ENCODE peak calls at places on chromosomes 11 and 22, in nine cellular contexts. Y, R, L, N, S, V, T, F and M are unnamed samples.
A peak's percentile ranks its signal among the peaks of the same experiment; 100 is the strongest.

GRCh38 chr11:134932761-134933160 is 520.7 kb upstream of the B3GAT1 start:
- DNase-seq in Y (peak; percentile 36), R (no peak), L (no peak), N (no peak), S (no peak), V (no peak), T (no peak), F (no peak), M (no peak)

GRCh38 chr11:61947486-61948210 is 2.5 kb upstream of the BEST1 start:
- DNase-seq in Y (peak; percentile 73), R (peak; percentile 91), L (peak; percentile 92), N (peak; percentile 69), S (peak; percentile 96), V (peak; percentile 84), T (peak; percentile 69), F (peak; percentile 66), M (peak; percentile 49)

GRCh38 chr22:37904572-37905533 is 1.2 kb upstream of the MICALL1 start:
- DNase-seq in Y (no peak), R (peak; percentile 97), L (peak; percentile 79), N (peak; percentile 6), S (peak; percentile 98), V (peak; percentile 99), T (no peak), F (no peak), M (no peak)

GRCh38 chr11:105202422-105202821 is 62.9 kb upstream of the CARD18 start:
- DNase-seq in Y (no peak), R (no peak), L (no peak), N (no peak), S (no peak), V (no peak), T (no peak), F (no peak), M (no peak)

GRCh38 chr11:118277312-118277711 is 13.2 kb upstream of the MPZL2 start:
- DNase-seq in Y (no peak), R (no peak), L (no peak), N (no peak), S (peak; percentile 54), V (no peak), T (no peak), F (no peak), M (no peak)

GRCh38 chr11:78050964-78051831 is 12.5 kb upstream of the THRSP start:
- DNase-seq in Y (no peak), R (peak; percentile 71), L (no peak), N (no peak), S (peak; percentile 70), V (peak; percentile 78), T (no peak), F (no peak), M (no peak)

GRCh38 chr22:23370251-23370650 is 189.9 kb downstream of the BCR start:
- DNase-seq in Y (no peak), R (no peak), L (no peak), N (no peak), S (no peak), V (no peak), T (no peak), F (no peak), M (no peak)

GRCh38 chr22:32518848-32519247 is 44.2 kb downstream of the FBXO7 start:
- DNase-seq in Y (no peak), R (no peak), L (no peak), N (no peak), S (no peak), V (no peak), T (no peak), F (no peak), M (no peak)

GRCh38 chr22:49958462-49958921 is 2.1 kb upstream of the PIM3 start:
- DNase-seq in Y (no peak), R (no peak), L (no peak), N (no peak), S (no peak), V (no peak), T (no peak), F (no peak), M (no peak)

GRCh38 chr22:35491908-35492380 is 48.7 kb upstream of the RASD2 start:
- DNase-seq in Y (no peak), R (no peak), L (no peak), N (no peak), S (no peak), V (no peak), T (no peak), F (no peak), M (no peak)

GRCh38 chr22:43378011-43378704 is 33.7 kb upstream of the MPPED1 start:
- DNase-seq in Y (peak; percentile 15), R (peak; percentile 22), L (no peak), N (no peak), S (peak; percentile 24), V (peak; percentile 72), T (peak; percentile 4), F (no peak), M (peak; percentile 24)

GRCh38 chr11:76325149-76325548 is 55.8 kb downstream of the THAP12 start:
- DNase-seq in Y (no peak), R (no peak), L (no peak), N (no peak), S (peak; percentile 11), V (no peak), T (no peak), F (no peak), M (no peak)

GRCh38 chr11:20016526-20016925 is 143.7 kb downstream of the DBX1 start:
- DNase-seq in Y (no peak), R (no peak), L (no peak), N (no peak), S (no peak), V (no peak), T (no peak), F (no peak), M (no peak)

GRCh38 chr11:6013042-6013441 is 6.3 kb upstream of the OR56A4 start:
- DNase-seq in Y (no peak), R (no peak), L (no peak), N (no peak), S (no peak), V (no peak), T (no peak), F (no peak), M (no peak)

GRCh38 chr11:98104249-98104648 is 916.5 kb upstream of the CNTN5 start:
- DNase-seq in Y (no peak), R (no peak), L (no peak), N (no peak), S (no peak), V (no peak), T (no peak), F (no peak), M (no peak)

GRCh38 chr11:35362571-35362980 is 56.8 kb downstream of the SLC1A2 start:
- DNase-seq in Y (no peak), R (no peak), L (no peak), N (no peak), S (no peak), V (no peak), T (no peak), F (no peak), M (no peak)

GRCh38 chr11:78840623-78841022 is 266.0 kb upstream of the NARS2 start:
- DNase-seq in Y (no peak), R (no peak), L (peak; percentile 51), N (no peak), S (peak; percentile 37), V (peak; percentile 48), T (no peak), F (no peak), M (no peak)

GRCh38 chr22:26553056-26553752 is 36.7 kb downstream of the TPST2 start:
- DNase-seq in Y (no peak), R (peak; percentile 85), L (no peak), N (no peak), S (peak; percentile 83), V (peak; percentile 77), T (no peak), F (no peak), M (no peak)

GRCh38 chr11:111378773-111379499 is at the start of gene POU2AF1:
- DNase-seq in Y (no peak), R (peak; percentile 23), L (peak; percentile 28), N (peak; percentile 59), S (peak; percentile 6), V (peak; percentile 58), T (no peak), F (peak; percentile 60), M (peak; percentile 68)

GRCh38 chr22:35399114-35399677 is 744 bp upstream of the MCM5 start:
- DNase-seq in Y (no peak), R (no peak), L (no peak), N (no peak), S (no peak), V (no peak), T (no peak), F (no peak), M (no peak)

GRCh38 chr11:11641581-11641980 is 19.8 kb upstream of the GALNT18 start:
- DNase-seq in Y (no peak), R (peak; percentile 51), L (no peak), N (no peak), S (no peak), V (no peak), T (no peak), F (no peak), M (no peak)

GRCh38 chr11:61061081-61061826 is 41.0 kb upstream of the CD5 start:
- DNase-seq in Y (no peak), R (peak; percentile 28), L (no peak), N (no peak), S (peak; percentile 23), V (no peak), T (no peak), F (peak; percentile 45), M (peak; percentile 77)

GRCh38 chr11:26043665-26044064 is 288.3 kb upstream of the ANO3 start:
- DNase-seq in Y (no peak), R (no peak), L (no peak), N (no peak), S (no peak), V (no peak), T (no peak), F (no peak), M (no peak)

GRCh38 chr11:10385696-10386095 is 69.4 kb upstream of the AMPD3 start:
- DNase-seq in Y (no peak), R (no peak), L (peak; percentile 36), N (no peak), S (peak; percentile 60), V (no peak), T (no peak), F (no peak), M (no peak)

GRCh38 chr11:86678823-86679222 is 6.4 kb upstream of the ME3 start:
- DNase-seq in Y (no peak), R (peak; percentile 69), L (no peak), N (no peak), S (no peak), V (peak; percentile 87), T (no peak), F (no peak), M (no peak)

GRCh38 chr11:3632070-3632660 is 9.6 kb downstream of the ART5 start:
- DNase-seq in Y (no peak), R (no peak), L (no peak), N (no peak), S (no peak), V (no peak), T (no peak), F (no peak), M (no peak)

GRCh38 chr22:32781695-32782094 is 19.8 kb upstream of the TIMP3 start:
- DNase-seq in Y (no peak), R (no peak), L (no peak), N (no peak), S (peak; percentile 47), V (peak; percentile 73), T (no peak), F (no peak), M (no peak)

GRCh38 chr11:68908273-68908672 is 4.6 kb downstream of the IGHMBP2 start:
- DNase-seq in Y (no peak), R (no peak), L (no peak), N (no peak), S (no peak), V (no peak), T (no peak), F (no peak), M (no peak)

GRCh38 chr11:114233755-114234154 is 62.4 kb upstream of the NNMT start:
- DNase-seq in Y (peak; percentile 42), R (peak; percentile 23), L (no peak), N (peak; percentile 18), S (peak; percentile 35), V (peak; percentile 62), T (no peak), F (no peak), M (no peak)

GRCh38 chr11:64571410-64572091 is 19.5 kb upstream of the SLC22A12 start:
- DNase-seq in Y (no peak), R (no peak), L (no peak), N (no peak), S (no peak), V (peak; percentile 69), T (no peak), F (no peak), M (no peak)

GRCh38 chr11:128928400-128928799 is 14.3 kb downstream of the TP53AIP1 start:
- DNase-seq in Y (no peak), R (no peak), L (no peak), N (no peak), S (no peak), V (no peak), T (no peak), F (peak; percentile 3), M (no peak)